ENCODE peak calls at places on chromosome 19, in five cellular contexts. V is right lobe of liver, B is small intestine, L is GM23338, N is uterus. Z is an unnamed sample.

GRCh38 chr19:10861118-10861651 is 10.2 kb upstream of the CARM1 start:
- DNase-seq in V (no peak), B (peak; percentile 52), L (peak; percentile 83), N (no peak), Z (no peak)

GRCh38 chr19:13103961-13104847 is 1.5 kb upstream of the LYL1 start:
- DNase-seq in V (peak; percentile 75), B (no peak), L (peak; percentile 81), N (peak; percentile 67), Z (no peak)

GRCh38 chr19:53520547-53521372 is 17.2 kb upstream of the ZNF331 start:
- DNase-seq in V (peak; percentile 91), B (peak; percentile 98), L (peak; percentile 99), N (peak; percentile 99), Z (peak; percentile 98)

GRCh38 chr19:51127755-51128154 is 3.0 kb downstream of the SIGLEC9 start:
- DNase-seq in V (no peak), B (no peak), L (no peak), N (no peak), Z (no peak)

GRCh38 chr19:8610041-8610927 is at the start of gene ADAMTS10:
- DNase-seq in V (peak; percentile 51), B (no peak), L (peak; percentile 76), N (peak; percentile 45), Z (no peak)

GRCh38 chr19:6312018-6312417 is 21.4 kb downstream of the ACER1 start:
- DNase-seq in V (no peak), B (no peak), L (peak; percentile 44), N (no peak), Z (no peak)

GRCh38 chr19:15107056-15108010 is at the start of gene SYDE1:
- DNase-seq in V (no peak), B (no peak), L (peak; percentile 92), N (peak; percentile 59), Z (no peak)

GRCh38 chr19:13207237-13208130 is 57.3 kb downstream of the IER2 start:
- DNase-seq in V (no peak), B (no peak), L (peak; percentile 72), N (peak; percentile 41), Z (no peak)

GRCh38 chr19:8552810-8553209 is 24.4 kb downstream of the MYO1F start:
- DNase-seq in V (no peak), B (peak; percentile 63), L (peak; percentile 89), N (no peak), Z (no peak)

GRCh38 chr19:16025108-16026101 is 50.9 kb upstream of the TPM4 start:
- DNase-seq in V (peak; percentile 64), B (peak; percentile 66), L (peak; percentile 52), N (no peak), Z (peak; percentile 28)

GRCh38 chr19:51001495-51001894 is at the start of gene KLK8:
- DNase-seq in V (no peak), B (no peak), L (peak; percentile 34), N (no peak), Z (no peak)

GRCh38 chr19:28502879-28503734 is 709.8 kb downstream of the UQCRFS1 start:
- DNase-seq in V (no peak), B (no peak), L (no peak), N (no peak), Z (no peak)

GRCh38 chr19:23916991-23917390 is 2.3 kb downstream of the ZNF726 start:
- DNase-seq in V (no peak), B (no peak), L (no peak), N (no peak), Z (no peak)

GRCh38 chr19:54106716-54107115 is 4.1 kb downstream of the NDUFA3 start:
- DNase-seq in V (no peak), B (no peak), L (no peak), N (no peak), Z (no peak)

GRCh38 chr19:4800591-4801081 is 9.1 kb downstream of the FEM1A start:
- DNase-seq in V (peak; percentile 37), B (no peak), L (no peak), N (no peak), Z (no peak)
- H3K4me3 ChIP-seq in V (no peak overlapping the region), B (no peak overlapping the region), L (no peak overlapping the region), N (no peak overlapping the region), Z (no peak overlapping the region)

DNA sequence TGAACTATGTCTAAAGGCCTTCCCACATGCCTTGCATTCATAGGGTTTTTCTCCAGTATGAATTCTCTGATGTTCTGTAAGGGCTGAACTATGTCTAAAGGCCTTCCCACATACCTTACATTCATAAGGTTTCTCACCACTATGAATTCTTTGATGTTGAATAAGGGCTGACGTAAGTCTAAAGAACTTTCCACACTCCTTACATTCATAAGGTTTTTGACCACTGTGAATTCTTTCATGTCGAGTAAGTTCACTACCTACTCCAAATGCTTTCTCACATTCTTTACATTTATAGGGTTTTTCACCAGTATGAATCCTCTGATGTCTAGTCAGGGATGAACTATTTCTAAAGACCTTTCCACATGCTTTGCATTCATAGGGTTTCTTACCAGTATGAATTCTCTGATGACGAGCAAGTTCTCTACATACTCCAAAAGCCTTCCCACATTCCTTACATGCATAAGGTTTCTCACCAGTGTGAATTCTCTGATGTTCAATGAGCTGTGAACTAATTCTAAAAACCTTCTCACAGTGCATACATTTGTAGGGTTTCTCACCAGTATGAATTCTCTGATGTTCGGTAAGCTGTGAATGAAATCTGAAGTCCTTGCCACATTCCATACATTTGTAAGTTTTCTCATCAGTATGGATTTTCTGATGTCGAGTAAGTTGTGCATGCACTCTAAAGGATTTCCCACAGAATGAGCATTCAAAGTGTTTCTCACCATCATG is 19.1 kb upstream of the ZNF260 start:
- DNase-seq in V (no peak), B (no peak), L (peak; percentile 34), N (no peak), Z (no peak)
- H3K4me1 ChIP-seq in V (no peaks in the 10 kb centered on the region), B (no peaks in the 10 kb centered on the region), L (no peaks in the 10 kb centered on the region), N (no peaks in the 10 kb centered on the region), Z (no peaks in the 10 kb centered on the region)

GRCh38 chr19:33375760-33376159 is 2.3 kb downstream of the CEBPG start:
- DNase-seq in V (no peak), B (peak; percentile 77), L (no peak), N (peak; percentile 69), Z (no peak)

GRCh38 chr19:33377586-33378475 is 4.3 kb downstream of the CEBPG start:
- DNase-seq in V (no peak), B (no peak), L (no peak), N (no peak), Z (no peak)

GRCh38 chr19:33375156-33375744 is 1.7 kb downstream of the CEBPG start:
- DNase-seq in V (no peak), B (no peak), L (no peak), N (no peak), Z (no peak)

GRCh38 chr19:33376931-33377557 is 3.5 kb downstream of the CEBPG start:
- DNase-seq in V (no peak), B (peak; percentile 96), L (no peak), N (no peak), Z (no peak)

DNA sequence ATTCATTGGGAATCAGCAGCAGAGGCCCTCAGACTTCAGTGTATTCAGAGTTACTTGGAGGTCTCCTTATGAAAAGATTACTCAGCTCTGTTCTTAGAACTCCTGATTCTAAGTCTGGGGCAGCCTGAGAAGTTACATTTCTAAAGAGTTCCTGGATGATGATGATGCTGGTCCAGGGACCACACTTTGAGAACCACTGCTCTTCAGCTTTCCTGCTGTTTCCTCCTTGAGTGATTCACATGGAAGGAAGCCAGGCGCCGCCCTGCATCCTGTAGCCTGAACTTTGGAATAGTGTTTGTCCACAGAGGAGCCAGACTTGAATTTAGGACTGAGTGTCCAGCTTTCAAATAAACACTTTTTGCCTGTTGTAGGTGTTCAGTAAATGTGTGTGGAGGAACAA is 2.9 kb downstream of the CEBPG start:
- DNase-seq in V (peak; percentile 85), B (peak; percentile 96), L (no peak), N (peak; percentile 85), Z (peak; percentile 64)
- H3K4me3 ChIP-seq in V (no peak overlapping the region), B (no peak overlapping the region), L (no peak overlapping the region), N (no peak overlapping the region), Z (no peak overlapping the region)

GRCh38 chr19:38678891-38679494 is 31.5 kb downstream of the ACTN4 start:
- DNase-seq in V (no peak), B (no peak), L (no peak), N (no peak), Z (no peak)

GRCh38 chr19:38676023-38676877 is 28.8 kb downstream of the ACTN4 start:
- DNase-seq in V (no peak), B (no peak), L (no peak), N (no peak), Z (no peak)

GRCh38 chr19:38679839-38680238 is 32.4 kb downstream of the ACTN4 start:
- DNase-seq in V (no peak), B (no peak), L (no peak), N (no peak), Z (no peak)

GRCh38 chr19:38676878-38677646 is 29.6 kb downstream of the ACTN4 start:
- DNase-seq in V (no peak), B (no peak), L (no peak), N (no peak), Z (no peak)

DNA sequence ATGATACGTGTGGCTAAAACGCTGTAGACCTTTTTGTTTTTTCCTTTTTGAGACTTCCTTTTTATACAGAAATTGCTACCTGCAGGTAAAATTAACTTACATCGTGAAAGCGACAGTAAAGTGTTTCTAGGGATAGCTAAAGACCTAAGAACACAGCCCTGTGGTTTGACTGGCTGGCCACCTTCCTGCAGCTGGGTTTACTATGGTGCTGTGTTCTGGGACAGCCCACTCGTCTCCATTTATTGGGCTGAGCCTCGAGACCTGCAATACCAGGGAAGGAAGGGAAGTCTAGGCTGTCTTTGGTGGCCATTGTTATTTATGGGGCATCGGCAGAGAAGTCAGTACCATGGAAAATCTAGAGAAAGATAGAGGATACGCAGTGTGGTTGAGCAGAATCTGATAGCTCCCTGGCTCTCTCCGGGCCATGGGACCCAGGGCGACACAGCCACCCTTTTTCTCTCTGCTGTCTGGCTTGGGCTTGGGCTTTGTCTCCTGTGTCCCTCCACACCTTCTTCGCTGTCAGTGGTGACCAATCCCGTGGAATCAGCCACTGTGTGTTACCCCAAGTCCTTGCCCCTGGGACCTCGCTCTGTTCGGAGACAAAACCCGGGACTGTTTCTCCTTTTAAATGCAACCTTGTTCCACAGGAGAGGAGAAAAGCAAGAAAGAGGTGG is 30.9 kb downstream of the ACTN4 start:
- DNase-seq in V (no peak), B (no peak), L (no peak), N (no peak), Z (no peak)
- H3K4me1 ChIP-seq in V (peaks cover 72% of the 10 kb centered on the region), B (peaks cover 60% of the 10 kb centered on the region), L (peaks cover 46% of the 10 kb centered on the region), N (peaks cover 45% of the 10 kb centered on the region), Z (peaks cover 97% of the 10 kb centered on the region)

GRCh38 chr19:45172173-45172572 is 5.9 kb downstream of the TRAPPC6A start:
- DNase-seq in V (no peak), B (no peak), L (no peak), N (no peak), Z (no peak)
- H3K4me3 ChIP-seq in V (no peak overlapping the region), B (no peak overlapping the region), L (no peak overlapping the region), N (no peak overlapping the region), Z (no peak overlapping the region)

DNA sequence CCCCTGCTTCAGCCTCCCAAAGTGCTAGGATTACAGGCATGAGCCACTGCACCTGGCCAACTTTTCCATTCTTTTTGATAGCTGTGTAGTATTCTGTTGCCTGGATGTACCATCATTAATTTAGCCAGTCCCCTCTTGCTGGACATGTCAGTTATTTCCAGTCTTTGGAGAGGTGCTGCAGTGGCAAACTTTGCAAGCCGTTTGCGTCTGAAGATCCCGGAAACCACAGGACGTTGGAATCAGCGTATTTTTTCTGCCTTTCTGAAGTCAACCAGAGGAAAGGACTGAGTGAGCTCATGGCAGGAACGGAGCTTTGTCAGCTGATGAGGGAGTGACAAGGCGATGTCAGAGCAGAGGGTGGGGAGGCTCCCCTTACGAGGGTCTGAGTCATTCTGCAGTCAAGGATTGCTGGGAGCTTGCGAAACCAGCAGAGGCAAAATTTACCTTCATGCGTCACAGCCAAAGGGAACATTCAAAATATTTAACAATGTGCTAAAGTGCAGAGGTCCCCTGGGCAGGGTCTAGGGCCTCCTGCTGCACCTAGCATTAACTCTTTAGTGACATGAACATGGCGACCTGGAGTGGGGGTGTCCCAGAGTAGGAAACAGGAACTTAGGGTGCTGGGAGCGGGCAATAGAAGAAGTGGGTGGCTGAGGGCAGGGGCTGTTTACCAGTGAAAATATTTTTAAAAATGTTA is 5.6 kb downstream of the C5AR1 start:
- DNase-seq in V (peak; percentile 83), B (peak; percentile 14), L (peak; percentile 46), N (peak; percentile 45), Z (peak; percentile 65)
- H3K4me1 ChIP-seq in V (peaks cover 9% of the 10 kb centered on the region), B (no peaks in the 10 kb centered on the region), L (no peaks in the 10 kb centered on the region), N (no peaks in the 10 kb centered on the region), Z (peaks cover 3% of the 10 kb centered on the region)